ENCODE peak calls at places on chromosomes 3 and 15, in nine cellular contexts. B is skeletal muscle cell; L is astrocyte of the spinal cord; T is NCI-H345; A is fibroblast of mammary gland; Q is central memory CD8-positive, alpha-beta T cell; Y is hepatic stellate cell; U is LoVo; O is NAMALWA. X is an unnamed sample.
A peak's percentile ranks its signal among the peaks of the same experiment; 100 is the strongest.

GRCh38 chr3:66432041-66432766 is 68.6 kb downstream of the LRIG1 start:
- DNase-seq in B (no peak), L (no peak), T (no peak), A (no peak), Q (no peak), Y (no peak), U (no peak), O (no peak), X (no peak)

GRCh38 chr3:123258811-123259420 is 57.2 kb downstream of the SEC22A start:
- DNase-seq in B (peak; percentile 28), L (peak; percentile 65), T (no peak), A (peak; percentile 69), Q (no peak), Y (peak; percentile 27), U (peak; percentile 32), O (peak; percentile 84), X (peak; percentile 88)

GRCh38 chr3:18652781-18653180 is 227.6 kb upstream of the SATB1 start:
- DNase-seq in B (no peak), L (no peak), T (no peak), A (no peak), Q (no peak), Y (no peak), U (no peak), O (no peak), X (no peak)

GRCh38 chr15:78944202-78944625 is 632 bp downstream of the CTSH start:
- DNase-seq in B (no peak), L (no peak), T (no peak), A (no peak), Q (no peak), Y (no peak), U (no peak), O (no peak), X (no peak)

GRCh38 chr3:45043715-45044299 is 17.7 kb downstream of the CLEC3B start:
- DNase-seq in B (peak; percentile 71), L (peak; percentile 89), T (no peak), A (peak; percentile 95), Q (no peak), Y (peak; percentile 79), U (no peak), O (no peak), X (peak; percentile 48)

GRCh38 chr3:134644731-134645514 is 5.9 kb downstream of the KY start:
- DNase-seq in B (no peak), L (no peak), T (no peak), A (no peak), Q (no peak), Y (no peak), U (no peak), O (no peak), X (no peak)

GRCh38 chr3:31922962-31923361 is 58.1 kb downstream of the OSBPL10 start:
- DNase-seq in B (no peak), L (peak; percentile 16), T (no peak), A (no peak), Q (no peak), Y (no peak), U (peak; percentile 74), O (no peak), X (no peak)

GRCh38 chr3:26963356-26963742 is 340.8 kb downstream of the LRRC3B start:
- DNase-seq in B (no peak), L (no peak), T (no peak), A (no peak), Q (no peak), Y (no peak), U (no peak), O (peak; percentile 19), X (peak; percentile 1)

GRCh38 chr15:101528108-101528916 is 38.8 kb upstream of the PCSK6 start:
- DNase-seq in B (no peak), L (no peak), T (no peak), A (no peak), Q (no peak), Y (no peak), U (peak; percentile 63), O (no peak), X (no peak)

GRCh38 chr3:89216021-89216739 is 108.8 kb downstream of the EPHA3 start:
- DNase-seq in B (peak; percentile 3), L (peak; percentile 17), T (no peak), A (no peak), Q (no peak), Y (no peak), U (no peak), O (no peak), X (no peak)

GRCh38 chr3:62718011-62718410 is 157.2 kb downstream of the CADPS start:
- DNase-seq in B (no peak), L (peak; percentile 6), T (no peak), A (peak; percentile 21), Q (no peak), Y (no peak), U (no peak), O (no peak), X (no peak)

GRCh38 chr3:100993309-100993708 is at the start of gene ABI3BP:
- DNase-seq in B (peak; percentile 77), L (peak; percentile 81), T (no peak), A (peak; percentile 94), Q (no peak), Y (peak; percentile 59), U (peak; percentile 7), O (no peak), X (no peak)

GRCh38 chr3:105062853-105063252 is 303.9 kb upstream of the ALCAM start:
- DNase-seq in B (no peak), L (no peak), T (peak; percentile 6), A (no peak), Q (no peak), Y (no peak), U (no peak), O (no peak), X (no peak)

GRCh38 chr15:55250392-55250791 is 39.2 kb downstream of the RAB27A start:
- DNase-seq in B (peak; percentile 87), L (peak; percentile 2), T (no peak), A (peak; percentile 95), Q (no peak), Y (no peak), U (peak; percentile 40), O (no peak), X (peak; percentile 96)

GRCh38 chr3:48069339-48069738 is 53.1 kb upstream of the MAP4 start:
- DNase-seq in B (no peak), L (no peak), T (no peak), A (no peak), Q (no peak), Y (no peak), U (no peak), O (no peak), X (no peak)

GRCh38 chr3:71599416-71599815 is 15.9 kb upstream of the FOXP1 start:
- DNase-seq in B (no peak), L (no peak), T (no peak), A (no peak), Q (no peak), Y (no peak), U (no peak), O (no peak), X (no peak)

GRCh38 chr15:72722071-72722696 is 36.2 kb downstream of the BBS4 start:
- DNase-seq in B (peak; percentile 28), L (peak; percentile 79), T (peak; percentile 10), A (peak; percentile 82), Q (peak; percentile 55), Y (peak; percentile 47), U (peak; percentile 54), O (peak; percentile 74), X (peak; percentile 47)

GRCh38 chr3:60080648-60081047 is 1030.8 kb upstream of the CFAP20DC start:
- DNase-seq in B (no peak), L (no peak), T (no peak), A (no peak), Q (no peak), Y (no peak), U (no peak), O (peak; percentile 45), X (no peak)

GRCh38 chr3:69856965-69857364 is 117.7 kb downstream of the MITF start:
- DNase-seq in B (no peak), L (no peak), T (no peak), A (no peak), Q (no peak), Y (no peak), U (no peak), O (no peak), X (no peak)

GRCh38 chr3:119937229-119937628 is 155.3 kb downstream of the NR1I2 start:
- DNase-seq in B (no peak), L (peak; percentile 18), T (no peak), A (no peak), Q (no peak), Y (no peak), U (no peak), O (peak; percentile 18), X (no peak)

GRCh38 chr15:32718082-32718821 is 448 bp downstream of the GREM1 start:
- DNase-seq in B (no peak), L (peak; percentile 43), T (peak; percentile 3), A (peak; percentile 41), Q (no peak), Y (no peak), U (no peak), O (no peak), X (no peak)

GRCh38 chr3:16554126-16554525 is 40.6 kb upstream of the RFTN1 start:
- DNase-seq in B (no peak), L (no peak), T (no peak), A (no peak), Q (no peak), Y (no peak), U (no peak), O (no peak), X (no peak)

GRCh38 chr15:77376770-77377169 is 43.1 kb downstream of the PEAK1 start:
- DNase-seq in B (no peak), L (no peak), T (peak; percentile 7), A (no peak), Q (no peak), Y (no peak), U (no peak), O (no peak), X (no peak)

GRCh38 chr3:160193644-160194192 is 31.5 kb upstream of the C3orf80 start:
- DNase-seq in B (no peak), L (no peak), T (no peak), A (no peak), Q (no peak), Y (no peak), U (no peak), O (no peak), X (no peak)

GRCh38 chr3:82474140-82474539 is 712.7 kb upstream of the GBE1 start:
- DNase-seq in B (no peak), L (no peak), T (no peak), A (no peak), Q (no peak), Y (no peak), U (no peak), O (no peak), X (no peak)

GRCh38 chr15:49242820-49243219 is 72.8 kb downstream of the GALK2 start:
- DNase-seq in B (peak; percentile 73), L (peak; percentile 91), T (no peak), A (peak; percentile 93), Q (no peak), Y (peak; percentile 50), U (no peak), O (no peak), X (no peak)

GRCh38 chr3:36408146-36408545 is 27.8 kb downstream of the STAC start:
- DNase-seq in B (no peak), L (no peak), T (no peak), A (peak; percentile 8), Q (no peak), Y (no peak), U (no peak), O (peak; percentile 15), X (peak; percentile 46)

GRCh38 chr3:46927718-46928073 is 48.8 kb downstream of the CCDC12 start:
- DNase-seq in B (no peak), L (no peak), T (no peak), A (no peak), Q (no peak), Y (no peak), U (no peak), O (peak; percentile 31), X (no peak)